ENCODE peak calls at places on chromosomes 1 and 21, in six cellular contexts. B, R, Q, F, S and A are unnamed samples.

GRCh38 chr1:31695327-31695726 is 8.5 kb downstream of the COL16A1 start:
- DNase-seq in B (no peak), R (no peak), Q (no peak), F (no peak), S (no peak), A (no peak)

GRCh38 chr1:241465673-241466072 is 53.9 kb downstream of the FH start:
- DNase-seq in B (no peak), R (peak), Q (no peak), F (no peak), S (no peak), A (peak)

GRCh38 chr1:226846801-226847200 is 23.6 kb upstream of the PSEN2 start:
- DNase-seq in B (no peak), R (peak), Q (no peak), F (no peak), S (no peak), A (peak)

GRCh38 chr1:10909697-10910489 is 102.6 kb upstream of the TARDBP start:
- DNase-seq in B (no peak), R (peak), Q (peak), F (peak), S (no peak), A (peak)

GRCh38 chr1:117970251-117970650 is 40.7 kb downstream of the WDR3 start:
- DNase-seq in B (no peak), R (no peak), Q (no peak), F (no peak), S (no peak), A (no peak)

GRCh38 chr1:209835782-209836298 is 8.1 kb downstream of the UTP25 start:
- DNase-seq in B (no peak), R (no peak), Q (no peak), F (peak), S (no peak), A (no peak)

GRCh38 chr1:243374412-243374811 is 118.6 kb downstream of the SDCCAG8 start:
- DNase-seq in B (no peak), R (no peak), Q (no peak), F (no peak), S (no peak), A (no peak)

GRCh38 chr21:15468368-15468767 is 261.4 kb upstream of the USP25 start:
- DNase-seq in B (no peak), R (no peak), Q (no peak), F (peak), S (no peak), A (no peak)

GRCh38 chr1:221712198-221712684 is 29.6 kb downstream of the DUSP10 start:
- DNase-seq in B (no peak), R (peak), Q (no peak), F (peak), S (no peak), A (peak)

GRCh38 chr1:22728751-22729399 is 18.2 kb downstream of the EPHB2 start:
- DNase-seq in B (no peak), R (no peak), Q (no peak), F (no peak), S (no peak), A (no peak)

GRCh38 chr1:78279051-78279450 is 211.7 kb upstream of the PTGFR start:
- DNase-seq in B (no peak), R (peak), Q (no peak), F (peak), S (no peak), A (peak)

GRCh38 chr1:220669005-220669404 is 21.2 kb upstream of the C1orf115 start:
- DNase-seq in B (no peak), R (no peak), Q (no peak), F (no peak), S (no peak), A (peak)

GRCh38 chr1:174058639-174059038 is 36.5 kb upstream of the RC3H1 start:
- DNase-seq in B (no peak), R (no peak), Q (no peak), F (peak), S (no peak), A (no peak)

GRCh38 chr21:36183144-36183795 is 26.6 kb downstream of the DOP1B start:
- DNase-seq in B (no peak), R (peak), Q (no peak), F (peak), S (no peak), A (peak)

GRCh38 chr1:41809716-41810115 is 109.0 kb downstream of the HIVEP3 start:
- DNase-seq in B (no peak), R (no peak), Q (no peak), F (no peak), S (no peak), A (no peak)

GRCh38 chr1:94385354-94385947 is 32.7 kb upstream of the ABCD3 start:
- DNase-seq in B (no peak), R (no peak), Q (no peak), F (no peak), S (no peak), A (no peak)

GRCh38 chr1:29682918-29683314 is 446.6 kb downstream of the PTPRU start:
- DNase-seq in B (peak), R (no peak), Q (no peak), F (no peak), S (no peak), A (no peak)

GRCh38 chr1:207128336-207128921 is 24.4 kb downstream of the C4BPA start:
- DNase-seq in B (no peak), R (no peak), Q (no peak), F (no peak), S (no peak), A (no peak)

GRCh38 chr1:47262787-47263413 is 30.9 kb upstream of the TAL1 start:
- DNase-seq in B (no peak), R (peak), Q (peak), F (peak), S (no peak), A (peak)

GRCh38 chr1:244757091-244757939 is 78.1 kb upstream of the COX20 start:
- DNase-seq in B (no peak), R (no peak), Q (no peak), F (peak), S (no peak), A (no peak)

GRCh38 chr1:9249534-9250335 is 15.2 kb downstream of the H6PD start:
- DNase-seq in B (no peak), R (peak), Q (peak), F (peak), S (no peak), A (peak)

GRCh38 chr1:178034676-178035075 is 59.2 kb upstream of the RASAL2 start:
- DNase-seq in B (no peak), R (no peak), Q (no peak), F (no peak), S (no peak), A (no peak)

GRCh38 chr1:9389969-9390368 is 97.3 kb downstream of the SPSB1 start:
- DNase-seq in B (no peak), R (no peak), Q (no peak), F (no peak), S (no peak), A (no peak)

GRCh38 chr1:31324093-31324492 is 27.3 kb downstream of the ZCCHC17 start:
- DNase-seq in B (no peak), R (no peak), Q (no peak), F (no peak), S (no peak), A (no peak)

GRCh38 chr1:37238376-37239224 is 204.3 kb upstream of the GRIK3 start:
- DNase-seq in B (no peak), R (peak), Q (no peak), F (peak), S (no peak), A (peak)

GRCh38 chr1:16716691-16717173 is 23.6 kb upstream of the RNU1-4 start:
- DNase-seq in B (no peak), R (no peak), Q (peak), F (no peak), S (no peak), A (peak)

GRCh38 chr21:37198989-37199924 is 67.9 kb downstream of the VPS26C start:
- DNase-seq in B (no peak), R (peak), Q (peak), F (no peak), S (no peak), A (peak)

GRCh38 chr1:162357681-162358266 is 18.9 kb downstream of the SPATA46 start:
- DNase-seq in B (no peak), R (peak), Q (peak), F (peak), S (no peak), A (peak)

GRCh38 chr1:28822779-28823178 is 10.8 kb downstream of the OPRD1 start:
- DNase-seq in B (no peak), R (no peak), Q (no peak), F (no peak), S (no peak), A (no peak)

GRCh38 chr21:32088471-32088870 is 190.4 kb downstream of the MIS18A start:
- DNase-seq in B (no peak), R (no peak), Q (no peak), F (no peak), S (no peak), A (no peak)

GRCh38 chr1:202286622-202287097 is 55.1 kb downstream of the UBE2T start:
- DNase-seq in B (no peak), R (no peak), Q (no peak), F (peak), S (no peak), A (no peak)

GRCh38 chr1:230291731-230292620 is 134.2 kb downstream of the PGBD5 start:
- DNase-seq in B (no peak), R (no peak), Q (no peak), F (no peak), S (no peak), A (no peak)

GRCh38 chr1:184036517-184036949 is 995 bp downstream of the COLGALT2 start:
- DNase-seq in B (peak), R (no peak), Q (peak), F (no peak), S (no peak), A (no peak)

GRCh38 chr1:67053785-67054759 is at the start of gene SLC35D1:
- DNase-seq in B (peak), R (peak), Q (peak), F (peak), S (peak), A (peak)

GRCh38 chr1:164611754-164612642 is 53.0 kb downstream of the PBX1 start:
- DNase-seq in B (peak), R (peak), Q (peak), F (peak), S (no peak), A (peak)

GRCh38 chr21:18803624-18804023 is 400.0 kb upstream of the TMPRSS15 start:
- DNase-seq in B (no peak), R (no peak), Q (no peak), F (no peak), S (no peak), A (no peak)

GRCh38 chr1:211625040-211625439 is 46.1 kb upstream of the SLC30A1 start:
- DNase-seq in B (no peak), R (peak), Q (no peak), F (peak), S (no peak), A (peak)

GRCh38 chr1:27348861-27349783 is 7.3 kb downstream of the SYTL1 start:
- DNase-seq in B (no peak), R (peak), Q (peak), F (no peak), S (no peak), A (peak)

GRCh38 chr1:225700889-225701465 is 48.1 kb upstream of the ENAH start:
- DNase-seq in B (no peak), R (no peak), Q (no peak), F (peak), S (no peak), A (no peak)

DNA sequence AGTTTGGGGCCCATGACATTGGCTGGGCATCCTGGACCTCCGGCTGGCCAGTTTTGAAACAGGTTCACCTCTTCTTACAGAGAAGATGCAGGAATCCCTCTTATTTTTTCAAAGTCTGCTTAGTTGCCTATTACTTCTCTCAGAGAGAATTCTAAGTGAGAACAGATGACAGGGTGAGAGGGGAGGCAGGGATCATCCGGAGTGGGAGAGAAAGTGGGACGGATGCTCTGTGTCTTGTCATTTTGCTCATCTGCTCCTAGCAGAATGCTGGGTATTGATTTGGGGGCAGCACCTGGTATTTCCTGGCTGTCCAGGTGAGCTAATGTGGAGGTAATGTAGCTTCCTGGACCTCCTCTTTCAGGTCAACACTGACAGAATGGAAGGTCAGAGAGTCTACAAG is 32.4 kb downstream of the GNG4 start:
- DNase-seq in B (no peak), R (no peak), Q (no peak), F (no peak), S (no peak), A (no peak)
- TF ChIP-seq CTCF in B (no peak), R (no peak), Q (no peak), F (no peak), S (no peak), A (no peak)

GRCh38 chr1:68799096-68799495 is 302.2 kb upstream of the DEPDC1 start:
- DNase-seq in B (no peak), R (no peak), Q (no peak), F (no peak), S (no peak), A (no peak)
- TF ChIP-seq CTCF in B (no peak), R (no peak), Q (no peak), F (no peak), S (no peak), A (no peak)

DNA sequence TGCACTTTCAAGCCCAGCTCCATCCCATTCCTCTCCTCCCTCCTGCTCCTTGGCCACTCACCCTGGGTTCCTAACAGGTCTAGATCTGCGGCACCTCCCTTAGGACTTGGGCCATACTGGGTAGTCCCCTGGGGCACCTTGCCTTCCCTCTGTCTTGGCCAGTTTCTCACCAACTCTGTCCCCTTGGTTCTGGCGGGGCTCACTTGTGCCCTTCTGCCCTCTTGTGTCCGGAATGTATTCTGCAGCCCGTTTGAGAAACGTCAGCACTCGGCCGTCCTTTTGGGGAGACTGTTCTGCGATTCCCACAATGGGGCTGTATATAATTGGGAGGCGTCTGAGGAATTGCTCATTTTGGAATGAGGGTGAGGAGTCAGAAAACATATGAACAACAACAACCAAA is 162.4 kb downstream of the ZSCAN20 start:
- DNase-seq in B (no peak), R (peak), Q (peak), F (peak), S (no peak), A (peak)
- TF ChIP-seq CTCF in B (peak), R (peak), Q (peak), F (peak), S (peak), A (peak)

GRCh38 chr1:109191377-109191776 is 22.3 kb upstream of the SARS1 start:
- DNase-seq in B (no peak), R (no peak), Q (peak), F (no peak), S (no peak), A (no peak)
- TF ChIP-seq CTCF in B (no peak), R (no peak), Q (peak), F (peak), S (peak), A (no peak)

GRCh38 chr1:155816351-155816750 is 40.7 kb downstream of the GON4L start:
- DNase-seq in B (no peak), R (no peak), Q (no peak), F (no peak), S (no peak), A (no peak)
- TF ChIP-seq CTCF in B (no peak), R (no peak), Q (no peak), F (no peak), S (no peak), A (no peak)

GRCh38 chr1:112956503-112957132 is 622 bp upstream of the SLC16A1 start:
- DNase-seq in B (no peak), R (peak), Q (no peak), F (no peak), S (no peak), A (peak)

GRCh38 chr1:112954059-112954458 is 1.9 kb downstream of the SLC16A1 start:
- DNase-seq in B (no peak), R (no peak), Q (no peak), F (no peak), S (no peak), A (no peak)

GRCh38 chr1:112954945-112955677 is 885 bp downstream of the SLC16A1 start:
- DNase-seq in B (peak), R (peak), Q (peak), F (peak), S (no peak), A (peak)

GRCh38 chr1:112957133-112957812 is 1.3 kb upstream of the SLC16A1 start:
- DNase-seq in B (no peak), R (peak), Q (peak), F (peak), S (peak), A (peak)

DNA sequence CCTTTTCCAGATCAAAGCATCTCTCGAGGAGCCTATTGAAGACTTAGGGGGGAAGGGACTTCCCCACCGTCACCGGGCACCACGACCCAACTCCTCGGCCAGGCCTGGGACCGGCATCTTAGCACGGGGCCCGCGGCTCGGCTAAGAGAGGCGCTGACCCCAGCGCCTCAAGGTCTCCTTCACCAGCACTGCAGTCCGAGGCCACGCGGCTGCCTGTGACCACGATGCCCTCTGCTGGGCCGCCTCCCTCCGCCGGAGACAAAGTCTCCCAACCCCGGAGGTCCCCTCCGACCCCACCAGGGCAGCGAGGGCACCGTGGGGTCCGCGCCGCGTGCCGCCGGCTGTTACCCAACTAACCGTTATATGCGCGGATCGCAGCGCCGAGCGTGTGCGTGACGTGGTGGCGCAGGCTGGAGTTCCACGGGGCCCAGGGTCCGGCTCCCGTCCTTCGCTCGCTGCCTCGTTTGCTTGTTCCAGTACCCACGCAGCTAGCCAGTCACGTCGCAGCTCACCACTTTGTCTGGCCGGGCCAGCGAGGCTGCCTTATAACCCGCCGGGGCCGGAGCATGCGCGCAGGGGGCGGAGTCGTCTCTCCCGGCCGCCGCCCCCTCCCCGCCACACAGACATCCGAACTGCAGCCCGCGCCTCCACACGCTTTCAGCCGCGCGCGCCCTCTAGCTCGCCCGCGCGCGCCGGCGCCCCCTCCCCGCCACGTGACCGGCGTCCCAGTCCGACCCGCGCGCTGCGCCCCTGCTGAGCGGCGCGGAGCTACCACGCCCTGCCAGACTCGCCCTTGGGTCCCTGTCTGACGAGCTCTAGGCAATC is at the start of gene SLC16A1:
- DNase-seq in B (peak), R (peak), Q (peak), F (peak), S (peak), A (peak)
- TF ChIP-seq CTCF in B (no peak), R (peak), Q (no peak), F (no peak), S (peak), A (no peak)